ENCODE peak calls at places on chromosomes 2 and 18, in seven cellular contexts. F is H1, V is neuronal stem cell, Q is IMR-90, H is mesendoderm, W is mesenchymal stem cell, L is trophoblast cell. J is an unnamed sample.

GRCh38 chr18:63850010-63850409 is 37.5 kb upstream of the SERPINB2 start:
- DNase-seq in F (peak), V (peak), Q (peak), H (peak), W (peak), L (peak), J (peak)

GRCh38 chr2:234258562-234259141 is 208.2 kb downstream of the SPP2 start:
- DNase-seq in F (no peak), V (no peak), Q (peak), H (peak), W (peak), L (peak), J (no peak)

GRCh38 chr2:188475945-188476344 is 184.3 kb downstream of the GULP1 start:
- DNase-seq in F (no peak), V (no peak), Q (peak), H (no peak), W (no peak), L (peak), J (no peak)

GRCh38 chr18:24734058-24734457 is 273.6 kb downstream of the HRH4 start:
- DNase-seq in F (no peak), V (no peak), Q (no peak), H (peak), W (peak), L (no peak), J (peak)

GRCh38 chr2:3199660-3200345 is 177.8 kb downstream of the EIPR1 start:
- DNase-seq in F (no peak), V (no peak), Q (no peak), H (no peak), W (no peak), L (no peak), J (no peak)

GRCh38 chr2:47086571-47086970 is 68.5 kb downstream of the STPG4 start:
- DNase-seq in F (no peak), V (no peak), Q (no peak), H (no peak), W (peak), L (no peak), J (no peak)

GRCh38 chr2:28586864-28587263 is 91.0 kb downstream of the PLB1 start:
- DNase-seq in F (no peak), V (no peak), Q (no peak), H (no peak), W (no peak), L (no peak), J (no peak)

GRCh38 chr2:222641336-222641735 is 14.6 kb downstream of the FARSB start:
- DNase-seq in F (no peak), V (no peak), Q (peak), H (no peak), W (no peak), L (no peak), J (no peak)

GRCh38 chr2:212928681-212929080 is 222.7 kb downstream of the IKZF2 start:
- DNase-seq in F (no peak), V (no peak), Q (peak), H (no peak), W (peak), L (peak), J (no peak)

GRCh38 chr2:18915227-18915626 is 325.9 kb upstream of the NT5C1B start:
- DNase-seq in F (no peak), V (no peak), Q (no peak), H (peak), W (no peak), L (no peak), J (no peak)

GRCh38 chr2:236240228-236240990 is 23.8 kb downstream of the ASB18 start:
- DNase-seq in F (no peak), V (no peak), Q (peak), H (peak), W (peak), L (peak), J (no peak)

GRCh38 chr2:55618649-55619055 is 1.2 kb upstream of the PPP4R3B start:
- DNase-seq in F (no peak), V (peak), Q (peak), H (peak), W (peak), L (peak), J (peak)

GRCh38 chr2:9897331-9897737 is 54.1 kb downstream of the TAF1B start:
- DNase-seq in F (no peak), V (peak), Q (peak), H (peak), W (peak), L (peak), J (no peak)

GRCh38 chr18:54023471-54023870 is 201.0 kb downstream of the MBD2 start:
- DNase-seq in F (no peak), V (no peak), Q (no peak), H (no peak), W (peak), L (peak), J (no peak)

GRCh38 chr2:189512879-189513278 is 67.7 kb downstream of the SLC40A1 start:
- DNase-seq in F (no peak), V (no peak), Q (no peak), H (no peak), W (no peak), L (no peak), J (no peak)

GRCh38 chr2:186687774-186688173 is 6.1 kb upstream of the FAM171B start:
- DNase-seq in F (no peak), V (no peak), Q (peak), H (no peak), W (peak), L (no peak), J (no peak)

GRCh38 chr2:171181067-171182049 is 20.7 kb upstream of the TLK1 start:
- DNase-seq in F (no peak), V (no peak), Q (no peak), H (peak), W (no peak), L (no peak), J (no peak)

GRCh38 chr2:58640042-58640441 is 398.9 kb upstream of the FANCL start:
- DNase-seq in F (no peak), V (no peak), Q (no peak), H (peak), W (no peak), L (no peak), J (peak)

GRCh38 chr18:10456718-10457499 is 2.5 kb downstream of the APCDD1 start:
- DNase-seq in F (no peak), V (no peak), Q (no peak), H (no peak), W (no peak), L (no peak), J (no peak)

GRCh38 chr2:11254100-11254536 is 90.3 kb downstream of the ROCK2 start:
- DNase-seq in F (no peak), V (no peak), Q (peak), H (no peak), W (peak), L (no peak), J (no peak)

GRCh38 chr18:24536326-24536725 is 75.9 kb downstream of the HRH4 start:
- DNase-seq in F (no peak), V (no peak), Q (no peak), H (no peak), W (no peak), L (no peak), J (no peak)

GRCh38 chr2:120683081-120683480 is 52.6 kb upstream of the GLI2 start:
- DNase-seq in F (no peak), V (no peak), Q (no peak), H (no peak), W (no peak), L (no peak), J (no peak)

GRCh38 chr18:49980869-49981268 is 167.5 kb upstream of the ACAA2 start:
- DNase-seq in F (no peak), V (no peak), Q (no peak), H (no peak), W (no peak), L (no peak), J (no peak)

GRCh38 chr2:182381225-182381624 is 45.6 kb downstream of the PDE1A start:
- DNase-seq in F (no peak), V (no peak), Q (no peak), H (no peak), W (no peak), L (no peak), J (no peak)

GRCh38 chr2:28567076-28567471 is 71.2 kb downstream of the PLB1 start:
- DNase-seq in F (no peak), V (no peak), Q (no peak), H (no peak), W (no peak), L (no peak), J (peak)

GRCh38 chr2:7417845-7418244 is 500.6 kb downstream of the RNF144A start:
- DNase-seq in F (no peak), V (no peak), Q (no peak), H (no peak), W (no peak), L (no peak), J (no peak)

GRCh38 chr2:102801098-102801718 is 39.4 kb downstream of the TMEM182 start:
- DNase-seq in F (no peak), V (peak), Q (peak), H (peak), W (peak), L (no peak), J (no peak)

GRCh38 chr2:41865263-41865662 is 182.6 kb upstream of the PKDCC start:
- DNase-seq in F (no peak), V (no peak), Q (no peak), H (peak), W (no peak), L (peak), J (no peak)

GRCh38 chr2:109450574-109451265 is 163.0 kb downstream of the SEPTIN10 start:
- DNase-seq in F (no peak), V (no peak), Q (no peak), H (no peak), W (no peak), L (no peak), J (no peak)

GRCh38 chr2:54233832-54234649 is 22.0 kb downstream of the TSPYL6 start:
- DNase-seq in F (no peak), V (no peak), Q (no peak), H (no peak), W (no peak), L (no peak), J (no peak)

GRCh38 chr2:181123798-181124217 is 143.4 kb downstream of the UBE2E3 start:
- DNase-seq in F (no peak), V (no peak), Q (no peak), H (peak), W (peak), L (no peak), J (no peak)

GRCh38 chr18:79393626-79394401 is 1.9 kb upstream of the NFATC1 start:
- DNase-seq in F (no peak), V (no peak), Q (peak), H (peak), W (peak), L (peak), J (peak)

GRCh38 chr2:137228566-137228965 is 463.2 kb downstream of the THSD7B start:
- DNase-seq in F (no peak), V (no peak), Q (no peak), H (no peak), W (no peak), L (peak), J (no peak)

GRCh38 chr2:11962707-11963358 is 216.4 kb downstream of the LPIN1 start:
- DNase-seq in F (no peak), V (no peak), Q (no peak), H (no peak), W (no peak), L (no peak), J (no peak)

DNA sequence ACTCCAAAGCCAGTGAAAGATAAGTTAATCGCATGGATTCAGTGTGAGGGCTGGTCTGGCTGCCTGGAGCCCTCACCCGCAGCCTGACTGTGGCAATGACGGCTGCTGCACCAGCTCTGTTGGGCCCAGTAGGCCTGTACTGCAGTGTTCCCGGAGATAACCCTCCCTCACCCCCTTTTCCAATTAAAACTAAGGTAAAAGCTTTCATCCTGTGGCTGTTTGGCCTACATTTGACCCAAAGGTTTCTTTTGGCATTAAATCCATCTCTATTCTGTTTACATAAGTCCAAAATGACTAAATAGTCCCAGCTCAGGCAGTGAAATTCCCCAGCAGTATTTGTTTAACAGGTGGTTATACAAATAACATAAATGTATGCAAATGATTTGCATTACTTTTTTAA is 77.8 kb downstream of the ZNF532 start:
- DNase-seq in F (no peak), V (no peak), Q (no peak), H (no peak), W (no peak), L (no peak), J (no peak)
- H2BK120ac ChIP-seq in F (no peak), V (no peak), Q (no peak), H (no peak), W (no peak), L (no peak), J (no peak)

GRCh38 chr2:237422309-237422708 is 8.3 kb upstream of the COL6A3 start:
- DNase-seq in F (no peak), V (no peak), Q (peak), H (no peak), W (no peak), L (no peak), J (no peak)
- H2BK120ac ChIP-seq in F (no peak), V (no peak), Q (peak), H (no peak), W (peak), L (peak), J (no peak)

DNA sequence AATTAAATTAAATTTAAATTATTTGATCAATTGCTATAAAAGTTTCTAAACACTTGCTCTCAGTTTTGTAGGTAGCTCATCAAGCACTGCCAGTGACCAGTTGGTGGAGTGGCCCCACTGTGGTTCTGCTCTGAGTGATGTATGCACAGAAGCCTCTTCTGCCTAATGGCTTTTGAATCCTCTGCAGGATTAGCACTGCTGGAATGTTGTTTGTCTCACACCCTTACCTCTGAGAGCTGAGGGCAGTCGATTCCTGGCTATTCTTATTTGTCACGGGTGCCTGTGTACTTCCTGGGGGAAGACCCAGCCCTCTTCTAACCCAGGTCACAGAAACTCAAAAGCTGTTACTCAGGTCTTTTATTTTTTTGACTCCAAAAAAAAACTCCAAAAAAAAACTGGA is 9.5 kb downstream of the CAPN14 start:
- DNase-seq in F (no peak), V (peak), Q (no peak), H (peak), W (no peak), L (peak), J (no peak)
- H2BK120ac ChIP-seq in F (no peak), V (no peak), Q (no peak), H (peak), W (no peak), L (no peak), J (no peak)

DNA sequence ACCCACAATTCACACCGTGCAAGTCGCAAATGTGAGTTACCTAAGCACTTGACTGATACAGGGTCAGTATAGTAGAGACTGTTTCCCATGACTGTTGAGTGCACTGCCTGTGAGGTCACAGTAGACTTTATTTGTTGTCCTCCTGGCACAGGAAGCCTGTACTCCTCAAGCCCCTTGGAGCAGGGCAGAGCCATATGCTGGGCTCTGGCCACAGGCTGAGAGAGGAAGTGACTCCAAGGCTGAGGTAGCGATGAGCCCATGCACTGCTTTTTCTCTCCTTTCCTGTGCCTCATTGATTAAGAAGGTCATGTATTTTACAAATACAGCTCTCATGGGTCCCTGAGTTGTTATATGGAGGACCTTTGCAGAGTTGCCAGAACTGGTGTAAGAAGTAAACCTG is 287.7 kb downstream of the SRBD1 start:
- DNase-seq in F (no peak), V (no peak), Q (no peak), H (no peak), W (no peak), L (no peak), J (no peak)
- H2BK120ac ChIP-seq in F (no peak), V (no peak), Q (no peak), H (no peak), W (no peak), L (no peak), J (no peak)

J was measured in H9.